ENCODE peak calls at places on chromosome 3, in ten cellular contexts. V is OCI-LY7; N is CD4-positive, alpha-beta T cell; K is astrocyte; C is lower lobe of right lung; L is tibial nerve; R is body of pancreas; S is psoas muscle; M is upper lobe of right lung; Z is neural progenitor cell. B is an unnamed sample.

GRCh38 chr3:47017504-47018268 is 38.2 kb downstream of the NBEAL2 start:
- DNase-seq in C (no peak), L (no peak), M (no peak), K (peak), S (no peak), N (no peak), R (no peak), V (no peak), Z (no peak), B (no peak)

GRCh38 chr3:50617911-50618481 is 1.0 kb downstream of the MAPKAPK3 start:
- DNase-seq in L (no peak), R (no peak), N (no peak), V (no peak), C (no peak), M (peak), K (no peak), Z (no peak), S (peak), B (no peak)

GRCh38 chr3:20023663-20024417 is 11.8 kb upstream of the PP2D1 start:
- DNase-seq in M (no peak), R (peak), S (no peak), Z (peak), K (no peak), C (no peak), V (peak), N (no peak), L (no peak), B (no peak)

GRCh38 chr3:171192176-171192854 is 165.8 kb upstream of the SLC2A2 start:
- DNase-seq in V (no peak), L (no peak), M (no peak), S (no peak), C (no peak), R (no peak), K (peak), Z (no peak), N (no peak), B (no peak)

GRCh38 chr3:149771652-149772271 is 19.5 kb upstream of the COMMD2 start:
- DNase-seq in C (peak), S (no peak), Z (peak), M (no peak), R (peak), L (peak), N (no peak), V (peak), K (no peak), B (no peak)

GRCh38 chr3:1506090-1506489 is 413.3 kb downstream of the CNTN6 start:
- DNase-seq in R (no peak), N (no peak), Z (no peak), S (no peak), M (no peak), C (no peak), L (no peak), K (no peak), V (no peak), B (no peak)

GRCh38 chr3:181712505-181713299 is 977 bp downstream of the SOX2 start:
- DNase-seq in Z (peak), N (no peak), S (no peak), C (no peak), V (peak), M (peak), L (no peak), K (peak), R (no peak), B (peak)

GRCh38 chr3:6262035-6262434 is 598.9 kb upstream of the GRM7 start:
- DNase-seq in N (no peak), Z (no peak), L (no peak), K (no peak), V (no peak), C (no peak), S (no peak), M (no peak), R (peak), B (no peak)

GRCh38 chr3:16743276-16743675 is 138.1 kb upstream of the DAZL start:
- DNase-seq in S (no peak), C (no peak), R (no peak), V (no peak), Z (no peak), N (no peak), M (no peak), K (peak), L (no peak), B (no peak)

GRCh38 chr3:122680381-122681293 is at the start of gene PARP14:
- DNase-seq in R (peak), L (peak), N (peak), S (peak), M (peak), K (peak), C (peak), Z (peak), V (peak), B (peak)

GRCh38 chr3:152047465-152047864 is 174.0 kb downstream of the SUCNR1 start:
- DNase-seq in S (no peak), M (no peak), V (no peak), K (peak), Z (no peak), C (no peak), L (no peak), N (no peak), R (no peak), B (no peak)

GRCh38 chr3:127182446-127182845 is 10.5 kb upstream of the PRR23E start:
- DNase-seq in K (no peak), C (no peak), Z (no peak), S (no peak), N (no peak), V (no peak), L (no peak), R (no peak), M (peak), B (peak)

GRCh38 chr3:179768080-179768479 is 115.2 kb downstream of the USP13 start:
- DNase-seq in N (no peak), V (no peak), K (peak), R (peak), L (no peak), Z (peak), S (no peak), M (no peak), C (no peak), B (no peak)

GRCh38 chr3:34207826-34208225 is 409.4 kb downstream of the PDCD6IP start:
- DNase-seq in S (no peak), R (no peak), V (no peak), C (no peak), L (no peak), N (no peak), K (peak), M (no peak), Z (no peak), B (no peak)

GRCh38 chr3:126474498-126475410 is 937 bp downstream of the ZXDC start:
- DNase-seq in V (peak), L (no peak), K (peak), C (peak), S (peak), M (peak), Z (peak), N (peak), R (peak), B (peak)

GRCh38 chr3:191484461-191484860 is 23.5 kb downstream of the PYDC2 start:
- DNase-seq in M (no peak), R (no peak), C (no peak), L (no peak), Z (no peak), S (peak), K (no peak), N (no peak), V (no peak), B (no peak)

GRCh38 chr3:180827171-180827570 is 85.3 kb upstream of the FXR1 start:
- DNase-seq in K (no peak), Z (no peak), V (no peak), L (no peak), S (no peak), C (no peak), R (no peak), M (no peak), N (no peak), B (no peak)

GRCh38 chr3:168545591-168545990 is 449.9 kb upstream of the GOLIM4 start:
- DNase-seq in N (no peak), R (peak), Z (peak), S (no peak), C (no peak), M (no peak), V (no peak), L (no peak), K (peak), B (peak)

GRCh38 chr3:32869513-32870047 is 51.8 kb downstream of the TRIM71 start:
- DNase-seq in M (no peak), R (no peak), N (no peak), V (no peak), Z (peak), L (no peak), K (no peak), S (no peak), C (no peak), B (no peak)

GRCh38 chr3:9791790-9792404 is 376 bp downstream of the TADA3 start:
- DNase-seq in C (no peak), S (no peak), K (no peak), V (no peak), R (no peak), L (no peak), M (no peak), Z (no peak), N (no peak), B (no peak)

GRCh38 chr3:171058058-171058457 is 31.5 kb upstream of the SLC2A2 start:
- DNase-seq in S (no peak), L (no peak), N (no peak), K (peak), C (no peak), Z (no peak), R (no peak), V (no peak), M (no peak), B (no peak)

GRCh38 chr3:50519471-50520089 is 16.1 kb upstream of the CACNA2D2 start:
- DNase-seq in L (peak), S (peak), N (peak), K (peak), M (peak), C (peak), Z (peak), V (peak), R (peak), B (peak)

GRCh38 chr3:82790307-82791097 is 1029.1 kb upstream of the GBE1 start:
- DNase-seq in C (no peak), N (no peak), L (no peak), Z (no peak), V (no peak), R (no peak), M (no peak), S (no peak), K (no peak), B (peak)

GRCh38 chr3:194300392-194300758 is 50.8 kb downstream of the CPN2 start:
- DNase-seq in C (peak), Z (peak), L (peak), M (peak), R (peak), N (peak), K (peak), V (no peak), S (peak), B (peak)

GRCh38 chr3:122969585-122970453 is 57.7 kb downstream of the SEMA5B start:
- DNase-seq in V (no peak), S (no peak), M (no peak), K (peak), R (no peak), Z (no peak), C (no peak), L (peak), N (no peak), B (no peak)

GRCh38 chr3:181698263-181698944 is 13.3 kb upstream of the SOX2 start:
- DNase-seq in C (no peak), L (no peak), S (no peak), N (no peak), K (no peak), R (no peak), V (no peak), Z (no peak), M (no peak), B (no peak)

GRCh38 chr3:113268306-113268705 is 56.9 kb downstream of the BOC start:
- DNase-seq in M (no peak), N (no peak), S (no peak), C (no peak), R (no peak), K (no peak), L (no peak), Z (no peak), V (no peak), B (no peak)

GRCh38 chr3:66609660-66610547 is 109.1 kb upstream of the LRIG1 start:
- DNase-seq in N (no peak), S (no peak), L (no peak), Z (peak), V (no peak), K (peak), C (no peak), M (no peak), R (peak), B (no peak)

GRCh38 chr3:127574880-127575878 is 15.4 kb downstream of the TPRA1 start:
- DNase-seq in M (peak), R (peak), Z (peak), C (peak), S (peak), V (peak), K (peak), L (peak), N (peak), B (peak)

GRCh38 chr3:146431240-146431639 is 38.1 kb downstream of the PLSCR2 start:
- DNase-seq in Z (no peak), V (no peak), N (no peak), L (no peak), C (no peak), S (no peak), K (peak), R (no peak), M (no peak), B (no peak)

GRCh38 chr3:36911990-36912804 is 32.7 kb downstream of the TRANK1 start:
- DNase-seq in K (peak), V (peak), N (no peak), S (no peak), M (no peak), L (no peak), R (no peak), C (no peak), Z (no peak), B (no peak)

GRCh38 chr3:100993309-100993708 is at the start of gene ABI3BP:
- DNase-seq in V (no peak), K (peak), L (peak), Z (peak), S (peak), M (peak), R (peak), C (peak), N (no peak), B (peak)

GRCh38 chr3:182172534-182172933 is 460.8 kb downstream of the SOX2 start:
- DNase-seq in S (no peak), Z (peak), M (no peak), R (no peak), K (no peak), C (no peak), L (no peak), N (no peak), V (no peak), B (no peak)

GRCh38 chr3:161914703-161915102 is 418.1 kb downstream of the OTOL1 start:
- DNase-seq in Z (peak), N (no peak), M (no peak), C (no peak), R (peak), K (peak), L (peak), V (no peak), S (peak), B (no peak)

GRCh38 chr3:30628188-30628930 is 22.0 kb downstream of the TGFBR2 start:
- DNase-seq in S (no peak), C (no peak), R (no peak), Z (peak), L (no peak), M (no peak), V (no peak), N (no peak), K (no peak), B (no peak)
- H3K27ac ChIP-seq in S (peak), C (peak), R (peak), Z (peak), L (peak), M (peak), V (peak), N (peak), K (no peak), B (peak)

GRCh38 chr3:157477441-157477840 is 25.8 kb downstream of the VEPH1 start:
- DNase-seq in Z (no peak), R (no peak), N (no peak), L (no peak), K (peak), M (no peak), V (no peak), C (no peak), S (no peak), B (no peak)

GRCh38 chr3:157471051-157471450 is 32.2 kb downstream of the VEPH1 start:
- DNase-seq in S (no peak), M (no peak), N (no peak), K (no peak), L (no peak), R (no peak), V (no peak), C (no peak), Z (no peak), B (no peak)

GRCh38 chr3:157479464-157480243 is 23.6 kb downstream of the VEPH1 start:
- DNase-seq in V (no peak), K (no peak), N (no peak), C (no peak), M (no peak), S (no peak), Z (no peak), L (no peak), R (no peak), B (no peak)

GRCh38 chr3:157472648-157473047 is 30.6 kb downstream of the VEPH1 start:
- DNase-seq in S (no peak), V (no peak), K (no peak), L (no peak), M (no peak), N (no peak), R (no peak), Z (no peak), C (no peak), B (no peak)

DNA sequence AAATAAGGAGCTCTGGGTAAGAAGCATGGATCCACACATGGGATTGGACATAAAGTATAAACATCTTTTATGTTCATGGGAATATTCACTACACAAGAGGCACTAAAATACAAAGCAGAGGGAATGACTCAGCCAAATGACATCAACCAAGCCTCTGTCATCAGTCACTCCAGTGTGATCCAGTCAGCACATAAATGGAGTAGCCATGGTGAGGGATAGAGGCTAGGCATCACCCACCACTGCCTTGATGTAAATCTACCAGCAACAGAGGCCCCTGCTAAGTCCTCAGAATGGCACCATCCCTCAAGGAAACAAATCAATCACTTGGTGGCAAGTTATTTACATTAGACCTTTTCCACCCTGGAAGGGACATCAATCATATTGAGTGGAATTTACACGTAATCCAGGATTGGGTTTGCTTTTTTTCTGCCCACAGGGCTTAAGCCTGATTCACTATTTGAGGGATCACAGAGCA is 27.3 kb downstream of the VEPH1 start:
- DNase-seq in R (no peak), M (no peak), K (peak), S (no peak), Z (no peak), V (no peak), L (no peak), N (no peak), C (no peak), B (no peak)
- H3K27ac ChIP-seq in R (no peak), M (no peak), K (peak), S (no peak), Z (no peak), V (no peak), L (no peak), N (no peak), C (no peak), B (no peak)

GRCh38 chr3:136818851-136819783 is at the start of gene SLC35G2:
- DNase-seq in R (peak), C (peak), K (peak), L (peak), N (peak), S (peak), Z (peak), V (peak), M (peak), B (peak)
- H3K27ac ChIP-seq in R (peak), C (peak), K (peak), L (peak), N (no peak), S (peak), Z (no peak), V (no peak), M (peak), B (peak)

DNA sequence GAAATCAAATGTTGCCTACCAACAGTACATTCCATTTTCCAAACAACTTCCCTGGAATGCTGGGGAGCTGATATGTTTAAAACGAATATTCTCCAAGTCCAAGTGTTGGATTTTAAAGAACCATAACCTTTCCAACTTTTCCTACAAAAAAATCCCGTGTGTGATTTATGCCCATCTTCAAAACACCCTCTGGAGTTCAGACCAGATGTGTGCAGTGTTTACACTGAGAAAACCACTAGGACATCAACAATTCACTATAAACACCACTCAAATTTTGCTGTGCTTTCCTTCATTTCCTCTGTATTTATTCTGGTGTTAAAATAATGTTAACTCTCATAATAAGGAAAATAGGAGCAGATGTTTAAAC is 2.4 kb downstream of the VGLL4 start:
- DNase-seq in L (no peak), K (no peak), S (no peak), M (no peak), N (no peak), V (no peak), R (no peak), Z (no peak), C (no peak), B (no peak)
- H3K27ac ChIP-seq in L (peak), K (peak), S (peak), M (peak), N (peak), V (peak), R (peak), Z (no peak), C (peak), B (peak)

DNA sequence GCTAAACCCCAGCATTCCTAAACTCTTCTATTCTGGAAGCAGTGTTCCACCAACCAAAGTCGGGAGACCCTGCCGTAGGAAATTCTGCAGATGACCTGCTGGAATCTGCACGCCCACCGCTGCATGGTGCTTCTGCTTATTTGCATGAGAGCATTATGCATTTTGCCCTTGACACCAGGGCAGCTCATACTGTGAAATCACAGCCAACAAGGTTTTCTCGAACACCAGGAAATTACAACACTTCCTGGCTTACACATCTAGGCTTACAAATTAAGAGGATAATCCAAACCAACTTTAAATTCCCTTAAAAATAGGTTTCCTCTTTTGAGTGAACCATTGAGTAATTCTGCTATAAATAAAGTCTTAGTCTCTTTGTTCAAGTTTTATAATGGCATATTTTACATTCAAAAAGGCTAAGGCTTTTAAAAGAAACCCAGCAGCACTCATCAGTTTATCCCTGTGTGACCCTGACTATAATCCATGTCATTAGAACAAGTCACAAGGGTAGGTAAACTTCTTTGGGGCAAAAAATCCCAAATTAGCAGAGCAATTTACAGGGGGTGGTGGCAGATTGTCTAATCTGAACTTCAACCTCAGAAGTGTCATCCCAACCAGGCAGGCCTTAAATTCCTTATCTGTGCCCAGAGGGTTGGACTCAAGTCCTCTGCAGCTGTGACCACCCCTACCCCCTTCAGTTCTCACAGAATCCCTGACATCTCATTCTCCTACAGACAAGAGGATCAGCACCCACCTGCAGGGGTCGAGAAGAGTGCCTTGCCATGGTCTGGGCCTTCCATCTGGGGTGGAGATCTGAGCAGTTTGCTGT is 33.5 kb upstream of the RBP1 start:
- DNase-seq in N (no peak), R (no peak), K (no peak), Z (no peak), S (no peak), L (no peak), V (no peak), M (no peak), C (peak), B (no peak)
- H3K27ac ChIP-seq in N (no peak), R (no peak), K (no peak), Z (no peak), S (no peak), L (no peak), V (no peak), M (no peak), C (no peak), B (peak)

GRCh38 chr3:196688349-196688748 is 23.7 kb downstream of the CEP19 start:
- DNase-seq in K (peak), C (peak), S (no peak), Z (no peak), L (peak), V (no peak), N (no peak), M (peak), R (peak), B (peak)

GRCh38 chr3:196689941-196690660 is 21.9 kb downstream of the CEP19 start:
- DNase-seq in L (no peak), R (no peak), S (no peak), Z (no peak), V (no peak), C (no peak), N (no peak), K (no peak), M (no peak), B (no peak)

GRCh38 chr3:196686436-196686835 is 25.6 kb downstream of the CEP19 start:
- DNase-seq in N (no peak), Z (no peak), V (no peak), C (no peak), K (no peak), M (no peak), R (no peak), L (no peak), S (no peak), B (no peak)

GRCh38 chr3:196684548-196685407 is 27.3 kb downstream of the CEP19 start:
- DNase-seq in Z (peak), C (peak), K (peak), V (peak), N (peak), L (peak), R (peak), S (no peak), M (peak), B (peak)
- H3K27ac ChIP-seq in Z (no peak), C (no peak), K (no peak), V (no peak), N (no peak), L (no peak), R (no peak), S (no peak), M (peak), B (peak)

GRCh38 chr3:71168961-71169411 is 414.5 kb downstream of the FOXP1 start:
- DNase-seq in N (no peak), S (no peak), V (no peak), M (no peak), C (no peak), K (peak), Z (peak), L (no peak), R (peak), B (no peak)
- H3K27ac ChIP-seq in N (no peak), S (peak), V (no peak), M (peak), C (peak), K (peak), Z (peak), L (no peak), R (peak), B (no peak)

B was measured in spleen.